ENCODE peak calls at places on chromosomes 4 and X, in six cellular contexts. One of them, this sample, is unnamed.
A peak's percentile ranks its signal among the peaks of the same experiment; 100 is the strongest.

GRCh38 chr4:177322156-177322685 is 12.5 kb downstream of the NEIL3 start:
- DNase-seq in H1: no peak
- DNase-seq in HCT116: no peak
- DNase-seq in K562: no peak
- DNase-seq in HepG2: no peak
- DNase-seq in GM12878: no peak
- DNase-seq in this sample: no peak

GRCh38 chr4:11252149-11252548 is 176.5 kb downstream of the HS3ST1 start:
- DNase-seq in H1: no peak
- DNase-seq in HCT116: no peak
- DNase-seq in K562: no peak
- DNase-seq in HepG2: no peak
- DNase-seq in GM12878: no peak
- DNase-seq in this sample: no peak

GRCh38 chr4:43943998-43944397 is 504.6 kb downstream of the KCTD8 start:
- DNase-seq in H1: no peak
- DNase-seq in HCT116: no peak
- DNase-seq in K562: no peak
- DNase-seq in HepG2: no peak
- DNase-seq in GM12878: no peak
- DNase-seq in this sample: no peak

GRCh38 chr4:161454860-161455259 is 708.9 kb downstream of the FSTL5 start:
- DNase-seq in H1: no peak
- DNase-seq in HCT116: no peak
- DNase-seq in K562: no peak
- DNase-seq in HepG2: no peak
- DNase-seq in GM12878: no peak
- DNase-seq in this sample: no peak

GRCh38 chrX:150035531-150035930 is 97.2 kb upstream of the EOLA2 start:
- DNase-seq in H1: no peak
- DNase-seq in HCT116: no peak
- DNase-seq in K562: no peak
- DNase-seq in HepG2: no peak
- DNase-seq in GM12878: no peak
- DNase-seq in this sample: no peak

GRCh38 chr4:142817442-142817841 is 28.7 kb downstream of the INPP4B start:
- DNase-seq in H1: no peak
- DNase-seq in HCT116: peak; percentile 88
- DNase-seq in K562: no peak
- DNase-seq in HepG2: no peak
- DNase-seq in GM12878: no peak
- DNase-seq in this sample: no peak

GRCh38 chr4:76811604-76812412 is 86.1 kb downstream of the SOWAHB start:
- DNase-seq in H1: no peak
- DNase-seq in HCT116: no peak
- DNase-seq in K562: no peak
- DNase-seq in HepG2: no peak
- DNase-seq in GM12878: no peak
- DNase-seq in this sample: no peak

GRCh38 chrX:47198026-47198686 is 4.5 kb downstream of the UBA1 start:
- DNase-seq in H1: no peak
- DNase-seq in HCT116: no peak
- DNase-seq in K562: no peak
- DNase-seq in HepG2: no peak
- DNase-seq in GM12878: no peak
- DNase-seq in this sample: peak; percentile 43

GRCh38 chr4:88102029-88102428 is 56.4 kb downstream of the ABCG2 start:
- DNase-seq in H1: no peak
- DNase-seq in HCT116: no peak
- DNase-seq in K562: no peak
- DNase-seq in HepG2: no peak
- DNase-seq in GM12878: no peak
- DNase-seq in this sample: no peak

GRCh38 chr4:186485621-186486062 is 69.7 kb downstream of the MTNR1A start:
- DNase-seq in H1: no peak
- DNase-seq in HCT116: peak; percentile 23
- DNase-seq in K562: no peak
- DNase-seq in HepG2: no peak
- DNase-seq in GM12878: no peak
- DNase-seq in this sample: no peak

GRCh38 chrX:30489323-30489722 is 88.2 kb downstream of the TASL start:
- DNase-seq in H1: no peak
- DNase-seq in HCT116: peak; percentile 8
- DNase-seq in K562: peak; percentile 3
- DNase-seq in HepG2: peak; percentile 21
- DNase-seq in GM12878: no peak
- DNase-seq in this sample: no peak

GRCh38 chrX:46185923-46186810 is 359.1 kb downstream of the ZNF674 start:
- DNase-seq in H1: no peak
- DNase-seq in HCT116: no peak
- DNase-seq in K562: no peak
- DNase-seq in HepG2: peak; percentile 52
- DNase-seq in GM12878: no peak
- DNase-seq in this sample: no peak

GRCh38 chr4:186569533-186570192 is 14.3 kb upstream of the MTNR1A start:
- DNase-seq in H1: no peak
- DNase-seq in HCT116: no peak
- DNase-seq in K562: no peak
- DNase-seq in HepG2: no peak
- DNase-seq in GM12878: no peak
- DNase-seq in this sample: no peak

GRCh38 chr4:161949941-161950725 is 213.7 kb downstream of the FSTL5 start:
- DNase-seq in H1: no peak
- DNase-seq in HCT116: no peak
- DNase-seq in K562: no peak
- DNase-seq in HepG2: no peak
- DNase-seq in GM12878: no peak
- DNase-seq in this sample: no peak

GRCh38 chrX:102995316-102995715 is 58.2 kb downstream of the RAB40AL start:
- DNase-seq in H1: no peak
- DNase-seq in HCT116: no peak
- DNase-seq in K562: no peak
- DNase-seq in HepG2: no peak
- DNase-seq in GM12878: no peak
- DNase-seq in this sample: no peak

GRCh38 chr4:47218631-47219030 is 187.3 kb downstream of the GABRB1 start:
- DNase-seq in H1: no peak
- DNase-seq in HCT116: no peak
- DNase-seq in K562: no peak
- DNase-seq in HepG2: no peak
- DNase-seq in GM12878: no peak
- DNase-seq in this sample: no peak

GRCh38 chr4:8537041-8537461 is 43.1 kb upstream of the GPR78 start:
- DNase-seq in H1: no peak
- DNase-seq in HCT116: peak; percentile 58
- DNase-seq in K562: no peak
- DNase-seq in HepG2: peak; percentile 42
- DNase-seq in GM12878: peak; percentile 92
- DNase-seq in this sample: no peak

GRCh38 chr4:39390603-39391002 is 16.1 kb upstream of the KLB start:
- DNase-seq in H1: no peak
- DNase-seq in HCT116: no peak
- DNase-seq in K562: no peak
- DNase-seq in HepG2: no peak
- DNase-seq in GM12878: no peak
- DNase-seq in this sample: no peak

GRCh38 chr4:137749466-137749865 is 217.2 kb upstream of the PCDH18 start:
- DNase-seq in H1: no peak
- DNase-seq in HCT116: no peak
- DNase-seq in K562: no peak
- DNase-seq in HepG2: no peak
- DNase-seq in GM12878: no peak
- DNase-seq in this sample: no peak

GRCh38 chrX:10165580-10166247 is 8.9 kb downstream of the CLCN4 start:
- DNase-seq in H1: no peak
- DNase-seq in HCT116: no peak
- DNase-seq in K562: peak; percentile 52
- DNase-seq in HepG2: no peak
- DNase-seq in GM12878: no peak
- DNase-seq in this sample: no peak

GRCh38 chrX:143298663-143299241 is 218.5 kb downstream of the SPANXN3 start:
- DNase-seq in H1: no peak
- DNase-seq in HCT116: no peak
- DNase-seq in K562: no peak
- DNase-seq in HepG2: no peak
- DNase-seq in GM12878: no peak
- DNase-seq in this sample: no peak

GRCh38 chr4:118816538-118817177 is 19.3 kb downstream of the SEC24D start:
- DNase-seq in H1: no peak
- DNase-seq in HCT116: no peak
- DNase-seq in K562: no peak
- DNase-seq in HepG2: no peak
- DNase-seq in GM12878: no peak
- DNase-seq in this sample: no peak

GRCh38 chr4:54794033-54794432 is 136.3 kb downstream of the KIT start:
- DNase-seq in H1: no peak
- DNase-seq in HCT116: no peak
- DNase-seq in K562: no peak
- DNase-seq in HepG2: no peak
- DNase-seq in GM12878: no peak
- DNase-seq in this sample: no peak

GRCh38 chr4:186158966-186159365 is 32.4 kb upstream of the CYP4V2 start:
- DNase-seq in H1: no peak
- DNase-seq in HCT116: no peak
- DNase-seq in K562: no peak
- DNase-seq in HepG2: no peak
- DNase-seq in GM12878: no peak
- DNase-seq in this sample: no peak

GRCh38 chr4:43816107-43816506 is 632.5 kb downstream of the KCTD8 start:
- DNase-seq in H1: no peak
- DNase-seq in HCT116: no peak
- DNase-seq in K562: no peak
- DNase-seq in HepG2: no peak
- DNase-seq in GM12878: no peak
- DNase-seq in this sample: no peak

GRCh38 chr4:42809419-42810084 is 83.0 kb upstream of the GRXCR1 start:
- DNase-seq in H1: no peak
- DNase-seq in HCT116: no peak
- DNase-seq in K562: no peak
- DNase-seq in HepG2: no peak
- DNase-seq in GM12878: no peak
- DNase-seq in this sample: no peak

GRCh38 chr4:128538111-128538882 is 250.7 kb upstream of the PGRMC2 start:
- DNase-seq in H1: no peak
- DNase-seq in HCT116: no peak
- DNase-seq in K562: no peak
- DNase-seq in HepG2: no peak
- DNase-seq in GM12878: no peak
- DNase-seq in this sample: no peak

GRCh38 chr4:114494257-114494803 is 104.3 kb upstream of the UGT8 start:
- DNase-seq in H1: peak; percentile 62
- DNase-seq in HCT116: no peak
- DNase-seq in K562: no peak
- DNase-seq in HepG2: no peak
- DNase-seq in GM12878: no peak
- DNase-seq in this sample: no peak
- H3K9ac ChIP-seq in H1: no peak overlapping the region
- H3K9ac ChIP-seq in HCT116: no peak overlapping the region
- H3K9ac ChIP-seq in K562: no peak overlapping the region
- H3K9ac ChIP-seq in HepG2: no peak overlapping the region
- H3K9ac ChIP-seq in GM12878: no peak overlapping the region
- H3K9ac ChIP-seq in this sample: no peak overlapping the region

GRCh38 chr4:115944146-115944905 is 830.9 kb upstream of the NDST4 start:
- DNase-seq in H1: no peak
- DNase-seq in HCT116: no peak
- DNase-seq in K562: no peak
- DNase-seq in HepG2: no peak
- DNase-seq in GM12878: no peak
- DNase-seq in this sample: no peak

DNA sequence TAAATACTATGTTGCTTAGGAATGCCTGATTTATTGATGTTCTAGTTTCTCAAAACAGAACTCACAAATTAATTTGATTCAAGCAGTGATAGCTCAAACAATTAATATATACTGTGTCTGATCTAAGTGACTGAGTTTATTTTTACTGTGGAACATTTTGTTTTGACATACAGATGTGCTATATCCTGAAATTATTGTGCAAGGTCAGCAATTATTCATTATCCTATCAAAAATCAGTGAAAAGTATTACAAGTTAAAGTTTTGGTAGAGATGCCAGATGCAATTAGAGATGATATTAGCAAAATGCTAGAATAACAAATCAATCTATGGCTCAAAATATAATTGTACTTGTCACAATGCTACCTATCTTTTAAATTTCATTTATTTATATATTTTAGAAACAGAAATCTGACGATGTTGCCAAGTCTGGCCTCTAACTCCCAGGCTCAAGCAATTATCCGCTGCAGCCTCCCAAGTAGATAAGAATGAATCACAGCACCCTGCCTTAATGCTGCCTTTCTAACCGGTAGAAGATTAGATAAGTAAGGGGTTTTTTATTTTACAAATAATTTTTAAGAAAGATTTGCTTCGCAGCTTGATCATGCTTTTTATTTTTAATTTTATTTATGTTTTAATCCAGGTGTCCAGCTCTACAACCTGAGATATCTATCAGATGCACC is 825.5 kb upstream of the NDST4 start:
- DNase-seq in H1: no peak
- DNase-seq in HCT116: no peak
- DNase-seq in K562: no peak
- DNase-seq in HepG2: no peak
- DNase-seq in GM12878: no peak
- DNase-seq in this sample: no peak
- TF ChIP-seq ZNF274 in H1: no peak
- TF ChIP-seq ZNF274 in HCT116: no peak
- TF ChIP-seq ZNF274 in K562: no peak
- TF ChIP-seq ZNF274 in HepG2: no peak
- TF ChIP-seq ZNF274 in GM12878: no peak
- TF ChIP-seq ZNF274 in this sample: no peak

GRCh38 chr4:82898322-82899243 is 2.0 kb upstream of the THAP9 start:
- DNase-seq in H1: no peak
- DNase-seq in HCT116: no peak
- DNase-seq in K562: no peak
- DNase-seq in HepG2: no peak
- DNase-seq in GM12878: no peak
- DNase-seq in this sample: no peak
- H3K4me3 ChIP-seq in H1: peak overlapping the region; percentile 88
- H3K4me3 ChIP-seq in HCT116: peak overlapping the region; percentile 95
- H3K4me3 ChIP-seq in K562: peak overlapping the region; percentile 75
- H3K4me3 ChIP-seq in HepG2: peak overlapping the region; percentile 77
- H3K4me3 ChIP-seq in GM12878: peak overlapping the region; percentile 86
- H3K4me3 ChIP-seq in this sample: peak overlapping the region; percentile 84

GRCh38 chr4:4613126-4613465 is 71.2 kb upstream of the STX18 start:
- DNase-seq in H1: no peak
- DNase-seq in HCT116: no peak
- DNase-seq in K562: no peak
- DNase-seq in HepG2: no peak
- DNase-seq in GM12878: no peak
- DNase-seq in this sample: no peak

GRCh38 chr4:4608214-4608537 is 66.3 kb upstream of the STX18 start:
- DNase-seq in H1: no peak
- DNase-seq in HCT116: no peak
- DNase-seq in K562: no peak
- DNase-seq in HepG2: no peak
- DNase-seq in GM12878: no peak
- DNase-seq in this sample: no peak

GRCh38 chr4:4613641-4614286 is 71.9 kb upstream of the STX18 start:
- DNase-seq in H1: no peak
- DNase-seq in HCT116: no peak
- DNase-seq in K562: no peak
- DNase-seq in HepG2: no peak
- DNase-seq in GM12878: no peak
- DNase-seq in this sample: no peak

GRCh38 chr4:4609622-4610334 is 67.9 kb upstream of the STX18 start:
- DNase-seq in H1: no peak
- DNase-seq in HCT116: no peak
- DNase-seq in K562: no peak
- DNase-seq in HepG2: peak; percentile 62
- DNase-seq in GM12878: no peak
- DNase-seq in this sample: no peak

GRCh38 chr4:4610672-4611071 is 68.8 kb upstream of the STX18 start:
- DNase-seq in H1: no peak
- DNase-seq in HCT116: no peak
- DNase-seq in K562: no peak
- DNase-seq in HepG2: no peak
- DNase-seq in GM12878: no peak
- DNase-seq in this sample: no peak
- H3K9ac ChIP-seq in H1: no peak overlapping the region
- H3K9ac ChIP-seq in HCT116: no peak overlapping the region
- H3K9ac ChIP-seq in K562: no peak overlapping the region
- H3K9ac ChIP-seq in HepG2: no peak overlapping the region
- H3K9ac ChIP-seq in GM12878: no peak overlapping the region
- H3K9ac ChIP-seq in this sample: no peak overlapping the region